ENCODE peak calls at places on chromosome 3, in seven cellular contexts. I, Y, N, H, P, A and E are unnamed samples.

GRCh38 chr3:158808697-158809096 is 6.8 kb downstream of the MFSD1 start:
- DNase-seq in P (no peak), I (no peak), A (no peak), N (no peak), Y (no peak), H (no peak), E (no peak)

GRCh38 chr3:42690191-42690590 is 4.9 kb downstream of the KLHL40 start:
- DNase-seq in H (no peak), N (no peak), P (no peak), I (peak), Y (no peak), A (no peak), E (no peak)

GRCh38 chr3:159929181-159929893 is 59.3 kb upstream of the IL12A start:
- DNase-seq in P (no peak), H (no peak), N (no peak), Y (no peak), A (no peak), I (no peak), E (no peak)

GRCh38 chr3:16515885-16516420 is 2.5 kb upstream of the RFTN1 start:
- DNase-seq in Y (no peak), I (no peak), A (no peak), H (no peak), P (no peak), N (no peak), E (no peak)

GRCh38 chr3:39639344-39640236 is 169.8 kb upstream of the MYRIP start:
- DNase-seq in N (no peak), P (peak), Y (no peak), I (no peak), A (no peak), H (no peak), E (no peak)

GRCh38 chr3:194748229-194748628 is 62.5 kb downstream of the FAM43A start:
- DNase-seq in A (no peak), N (no peak), H (no peak), I (no peak), Y (no peak), P (no peak), E (no peak)

GRCh38 chr3:186920301-186920700 is 10.0 kb upstream of the ST6GAL1 start:
- DNase-seq in P (no peak), N (no peak), H (no peak), Y (no peak), I (no peak), A (no peak), E (no peak)

GRCh38 chr3:14565791-14566588 is 25.8 kb upstream of the GRIP2 start:
- DNase-seq in H (no peak), Y (no peak), P (no peak), A (no peak), I (no peak), N (no peak), E (no peak)

GRCh38 chr3:39065197-39065596 is 13.4 kb downstream of the WDR48 start:
- DNase-seq in H (no peak), Y (no peak), P (peak), I (no peak), A (no peak), N (no peak), E (no peak)

GRCh38 chr3:129534428-129535027 is 6.1 kb downstream of the RHO start:
- DNase-seq in Y (no peak), P (no peak), N (no peak), A (no peak), I (no peak), H (no peak), E (no peak)

GRCh38 chr3:100603449-100603848 is 6.0 kb upstream of the ADGRG7 start:
- DNase-seq in A (no peak), H (no peak), N (no peak), I (no peak), Y (no peak), P (peak), E (no peak)

GRCh38 chr3:106428565-106428994 is 559.8 kb upstream of the CBLB start:
- DNase-seq in H (no peak), A (no peak), I (no peak), P (no peak), Y (no peak), N (peak), E (no peak)

GRCh38 chr3:18847583-18848197 is 300.6 kb upstream of the KCNH8 start:
- DNase-seq in A (no peak), Y (no peak), N (no peak), I (no peak), H (no peak), P (no peak), E (no peak)

GRCh38 chr3:47612178-47612577 is 33.5 kb upstream of the CSPG5 start:
- DNase-seq in Y (no peak), N (no peak), A (no peak), I (no peak), H (no peak), P (no peak), E (no peak)

GRCh38 chr3:180250172-180250571 is 213.4 kb upstream of the PEX5L start:
- DNase-seq in H (no peak), N (no peak), P (no peak), A (no peak), I (no peak), Y (no peak), E (no peak)

GRCh38 chr3:42831321-42831713 is 22.1 kb downstream of the ACKR2 start:
- DNase-seq in A (peak), I (peak), P (peak), N (peak), Y (peak), H (no peak), E (peak)

GRCh38 chr3:55159711-55160110 is 231.9 kb upstream of the LRTM1 start:
- DNase-seq in N (no peak), I (no peak), A (no peak), H (no peak), Y (no peak), P (no peak), E (no peak)

GRCh38 chr3:45166283-45166879 is 20.2 kb upstream of the CDCP1 start:
- DNase-seq in N (no peak), A (no peak), Y (no peak), P (no peak), I (no peak), H (no peak), E (no peak)

GRCh38 chr3:68007621-68008226 is 353.3 kb upstream of the SUCLG2 start:
- DNase-seq in I (no peak), Y (peak), P (peak), N (no peak), H (peak), A (no peak), E (no peak)

GRCh38 chr3:14889188-14889587 is 58.2 kb upstream of the NR2C2 start:
- DNase-seq in P (no peak), Y (no peak), I (no peak), A (no peak), N (no peak), H (no peak), E (no peak)

GRCh38 chr3:136247855-136248254 is 2.3 kb upstream of the PCCB start:
- DNase-seq in P (no peak), N (no peak), Y (no peak), A (no peak), I (no peak), H (no peak), E (no peak)

GRCh38 chr3:11306815-11307589 is 34.8 kb downstream of the ATG7 start:
- DNase-seq in Y (no peak), N (no peak), H (no peak), P (no peak), A (no peak), I (no peak), E (no peak)

GRCh38 chr3:182212479-182213076 is 500.9 kb downstream of the SOX2 start:
- DNase-seq in A (no peak), P (peak), N (peak), I (no peak), H (no peak), Y (no peak), E (no peak)

GRCh38 chr3:66487475-66487874 is 13.3 kb downstream of the LRIG1 start:
- DNase-seq in A (no peak), I (no peak), N (no peak), Y (no peak), P (no peak), H (no peak), E (no peak)

GRCh38 chr3:135041586-135041985 is 246.5 kb downstream of the EPHB1 start:
- DNase-seq in Y (no peak), P (no peak), N (no peak), H (no peak), A (no peak), I (no peak), E (no peak)

GRCh38 chr3:12446298-12446697 is 38.0 kb upstream of the TSEN2 start:
- DNase-seq in H (no peak), Y (no peak), A (no peak), P (no peak), N (no peak), I (no peak), E (no peak)
- H3K27ac ChIP-seq in H (no peak), Y (no peak), A (no peak), P (no peak), N (no peak), I (no peak), E (no peak)

GRCh38 chr3:127215714-127216414 is 22.9 kb downstream of the PRR23E start:
- DNase-seq in H (no peak), P (no peak), I (no peak), A (no peak), Y (no peak), N (no peak), E (no peak)
- H3K27ac ChIP-seq in H (no peak), P (no peak), I (no peak), A (no peak), Y (no peak), N (no peak), E (no peak)

GRCh38 chr3:149552700-149553099 is 78.2 kb downstream of the TM4SF4 start:
- DNase-seq in A (no peak), I (no peak), N (no peak), P (no peak), H (no peak), Y (no peak), E (no peak)

GRCh38 chr3:149548729-149549065 is 74.2 kb downstream of the TM4SF4 start:
- DNase-seq in P (no peak), I (no peak), N (no peak), A (no peak), Y (no peak), H (no peak), E (no peak)

GRCh38 chr3:149547413-149547812 is 72.9 kb downstream of the TM4SF4 start:
- DNase-seq in P (no peak), A (no peak), Y (no peak), I (peak), H (no peak), N (peak), E (no peak)

GRCh38 chr3:149551500-149551899 is 77.0 kb downstream of the TM4SF4 start:
- DNase-seq in P (no peak), H (no peak), Y (no peak), N (no peak), I (no peak), A (no peak), E (no peak)

GRCh38 chr3:149547954-149548728 is 73.6 kb downstream of the TM4SF4 start:
- DNase-seq in A (no peak), H (no peak), P (no peak), I (no peak), N (peak), Y (no peak), E (no peak)
- H3K27ac ChIP-seq in A (peak), H (peak), P (no peak), I (peak), N (peak), Y (no peak), E (no peak)

GRCh38 chr3:154122912-154123559 is 1.8 kb downstream of the ARHGEF26 start:
- DNase-seq in A (no peak), I (no peak), Y (no peak), N (peak), P (no peak), H (no peak), E (no peak)

GRCh38 chr3:154122096-154122911 is 1.1 kb downstream of the ARHGEF26 start:
- DNase-seq in A (no peak), H (peak), N (peak), P (peak), I (no peak), Y (no peak), E (no peak)

GRCh38 chr3:154125378-154126030 is 4.3 kb downstream of the ARHGEF26 start:
- DNase-seq in I (no peak), P (no peak), A (no peak), H (no peak), N (no peak), Y (no peak), E (no peak)

GRCh38 chr3:154120903-154121235 is 321 bp upstream of the ARHGEF26 start:
- DNase-seq in A (no peak), N (no peak), P (no peak), Y (no peak), I (no peak), H (no peak), E (no peak)

DNA sequence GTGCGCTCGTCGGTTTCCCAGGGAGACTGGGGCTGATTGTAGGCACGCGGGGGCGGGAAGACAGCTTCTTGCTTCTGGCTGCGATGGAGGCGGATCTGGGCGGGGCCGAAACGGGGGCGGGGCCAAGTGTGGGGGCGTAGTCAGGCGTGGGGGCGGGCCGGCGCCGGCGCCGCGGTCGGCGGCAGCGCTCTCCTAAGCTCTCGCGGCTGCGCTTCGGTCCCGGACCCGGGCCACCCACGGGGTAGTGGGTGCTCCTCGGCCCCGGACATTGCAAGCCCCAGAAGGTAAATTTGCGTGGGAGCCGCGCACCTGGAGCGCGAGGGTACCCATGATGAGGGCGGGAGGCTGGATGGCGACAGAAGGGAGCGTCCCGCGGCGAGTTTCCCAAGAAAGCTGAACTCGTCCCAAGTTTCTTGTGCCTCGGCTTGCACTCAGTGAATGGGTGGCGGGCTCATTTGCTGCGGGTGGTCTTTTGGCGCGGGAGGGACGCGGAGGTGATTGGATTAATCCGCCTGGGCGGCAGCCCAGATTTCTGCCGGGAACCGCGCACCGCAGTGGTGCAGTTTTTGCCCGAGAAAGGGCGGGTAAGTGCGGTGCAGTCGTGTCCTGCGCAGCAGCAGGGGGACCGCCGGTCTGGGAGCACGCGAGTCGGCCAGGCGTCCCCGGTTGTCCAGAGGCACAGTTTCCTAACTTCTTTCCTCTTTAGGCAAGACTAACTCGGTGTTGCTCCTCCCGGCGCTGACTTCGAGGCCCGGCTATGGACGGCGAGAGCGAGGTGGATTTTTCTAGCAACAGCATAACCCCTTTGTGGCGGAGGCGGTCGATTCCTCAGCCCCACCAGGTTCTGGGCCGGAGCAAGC is at the start of gene ARHGEF26:
- DNase-seq in P (peak), Y (peak), I (peak), A (peak), N (peak), H (peak), E (peak)
- H3K27ac ChIP-seq in P (no peak), Y (no peak), I (peak), A (peak), N (peak), H (peak), E (no peak)

GRCh38 chr3:12755754-12756153 is 3.3 kb downstream of the TMEM40 start:
- DNase-seq in N (no peak), H (no peak), P (no peak), A (no peak), I (no peak), Y (no peak), E (no peak)

GRCh38 chr3:12752803-12753202 is 6.3 kb downstream of the TMEM40 start:
- DNase-seq in P (no peak), H (no peak), I (no peak), A (no peak), N (no peak), Y (no peak), E (no peak)

GRCh38 chr3:12753275-12754028 is 5.6 kb downstream of the TMEM40 start:
- DNase-seq in Y (no peak), H (no peak), I (no peak), N (no peak), P (no peak), A (no peak), E (no peak)

GRCh38 chr3:12756185-12756584 is 2.9 kb downstream of the TMEM40 start:
- DNase-seq in P (no peak), A (no peak), H (no peak), Y (no peak), N (no peak), I (no peak), E (no peak)

DNA sequence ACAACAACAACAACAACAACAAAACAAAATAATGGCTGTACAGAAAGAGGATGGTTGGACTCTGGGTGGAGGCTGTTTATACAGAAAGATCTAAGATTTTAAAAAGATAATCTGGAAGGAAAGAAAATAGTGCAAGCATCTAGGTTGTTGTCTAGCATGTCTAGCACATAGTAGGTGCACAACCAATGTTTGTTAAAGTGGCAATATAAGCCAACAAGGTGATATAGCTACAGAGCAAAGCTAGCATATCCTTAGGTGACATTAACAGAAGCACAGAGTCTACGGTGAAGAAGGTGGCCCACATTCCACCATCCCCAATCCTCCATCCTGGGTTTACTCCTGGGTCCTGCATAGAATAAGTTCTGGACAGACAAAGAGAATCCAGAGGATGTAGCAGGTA is 4.7 kb downstream of the TMEM40 start:
- DNase-seq in I (no peak), N (no peak), Y (no peak), A (no peak), P (no peak), H (no peak), E (no peak)
- H3K27ac ChIP-seq in I (no peak), N (no peak), Y (no peak), A (no peak), P (no peak), H (no peak), E (no peak)

GRCh38 chr3:8589880-8590556 is 54.6 kb downstream of the SSUH2 start:
- DNase-seq in A (no peak), I (no peak), N (no peak), H (no peak), P (no peak), Y (no peak), E (no peak)

GRCh38 chr3:8595935-8596262 is 48.7 kb downstream of the SSUH2 start:
- DNase-seq in N (no peak), I (no peak), P (no peak), H (no peak), Y (no peak), A (no peak), E (no peak)

GRCh38 chr3:8595252-8595934 is 49.2 kb downstream of the SSUH2 start:
- DNase-seq in P (no peak), I (no peak), Y (no peak), A (no peak), H (no peak), N (no peak), E (no peak)

GRCh38 chr3:8596706-8597514 is 47.7 kb downstream of the SSUH2 start:
- DNase-seq in N (no peak), H (no peak), P (no peak), Y (no peak), I (no peak), A (no peak), E (no peak)

GRCh38 chr3:8593022-8593817 is 51.4 kb downstream of the SSUH2 start:
- DNase-seq in I (no peak), A (no peak), Y (no peak), P (no peak), H (no peak), N (no peak), E (no peak)
- H3K27ac ChIP-seq in I (no peak), A (no peak), Y (no peak), P (no peak), H (no peak), N (no peak), E (no peak)

GRCh38 chr3:168112894-168113293 is 17.2 kb upstream of the GOLIM4 start:
- DNase-seq in I (no peak), A (no peak), N (no peak), H (no peak), Y (no peak), P (no peak), E (no peak)
- H3K27ac ChIP-seq in I (no peak), A (no peak), N (no peak), H (no peak), Y (no peak), P (no peak), E (no peak)

DNA sequence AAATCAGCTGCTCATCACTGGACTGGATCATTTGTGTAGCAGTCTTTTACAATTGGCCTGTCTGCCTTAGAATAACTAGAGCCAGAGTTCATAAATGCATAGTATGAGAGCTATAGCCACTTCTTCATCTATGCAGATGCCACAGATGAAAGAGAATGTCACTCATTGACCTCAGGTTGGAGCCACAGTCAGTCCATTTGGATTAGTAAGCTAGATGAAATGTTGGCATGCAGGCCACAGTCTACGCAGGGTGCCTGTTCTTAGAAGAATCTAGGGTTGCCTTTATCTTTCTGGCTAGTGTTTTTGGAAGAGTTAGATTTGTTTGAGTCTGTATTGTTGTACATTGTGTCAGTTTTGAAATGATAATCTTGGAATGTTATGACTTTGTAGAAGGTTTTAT is 25.4 kb upstream of the EDEM1 start:
- DNase-seq in H (no peak), I (no peak), N (no peak), P (no peak), Y (no peak), A (no peak), E (no peak)
- H3K27ac ChIP-seq in H (no peak), I (no peak), N (no peak), P (no peak), Y (no peak), A (no peak), E (no peak)

DNA sequence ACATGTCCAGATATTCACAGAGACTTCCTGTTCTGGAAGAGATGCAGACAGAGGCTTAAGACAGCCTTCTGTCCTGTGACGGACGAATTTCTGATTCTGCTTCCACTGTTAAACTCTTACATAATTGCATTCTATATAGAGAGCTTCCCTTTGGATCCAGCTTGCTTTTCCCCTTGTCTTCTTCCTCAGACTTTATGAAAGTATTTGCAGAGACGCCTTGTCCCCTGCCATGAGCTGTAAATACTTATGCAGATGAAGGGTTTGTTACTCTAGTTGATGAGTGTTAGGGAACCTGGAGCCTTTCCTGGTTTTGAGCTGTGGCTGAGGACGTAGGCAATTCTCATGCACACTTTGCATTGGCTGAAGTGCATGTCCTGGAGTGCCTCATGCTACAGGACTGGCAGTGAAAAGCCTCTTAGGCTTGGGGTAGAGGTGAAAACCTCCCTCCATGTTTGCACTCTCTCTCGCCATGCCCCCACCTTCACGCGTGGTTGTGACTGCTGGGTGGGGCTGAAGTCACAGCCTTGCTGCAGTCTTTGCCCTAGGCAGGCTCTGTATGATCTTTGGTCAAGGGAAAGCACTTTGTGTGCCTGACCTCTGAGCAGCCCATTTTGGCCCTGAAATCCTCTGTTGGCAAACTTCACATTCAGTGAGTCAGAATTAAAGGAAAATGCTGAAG is 286.6 kb downstream of the PTPRG start:
- DNase-seq in P (no peak), N (peak), H (no peak), Y (no peak), I (no peak), A (no peak), E (no peak)
- H3K27ac ChIP-seq in P (no peak), N (peak), H (no peak), Y (no peak), I (peak), A (peak), E (no peak)